ENCODE peak calls at places on chromosome 4, in five cellular contexts. G is uterus, E is AG04449, N is K562, M is tibial artery. I is an unnamed sample.

GRCh38 chr4:109441858-109442480 is 8.4 kb downstream of the SEC24B start:
- DNase-seq in G (no peak), E (no peak), N (no peak), M (no peak), I (no peak)

GRCh38 chr4:36439556-36439955 is 158.1 kb downstream of the DTHD1 start:
- DNase-seq in G (no peak), E (no peak), N (no peak), M (no peak), I (no peak)

GRCh38 chr4:182643801-182644311 is 273.3 kb downstream of the DCTD start:
- DNase-seq in G (no peak), E (peak), N (no peak), M (peak), I (no peak)

GRCh38 chr4:87512400-87512799 is 16.8 kb downstream of the SPARCL1 start:
- DNase-seq in G (no peak), E (no peak), N (no peak), M (no peak), I (no peak)

GRCh38 chr4:139833131-139833930 is 167.7 kb downstream of the MGST2 start:
- DNase-seq in G (no peak), E (no peak), N (no peak), M (no peak), I (peak)

GRCh38 chr4:184450045-184450444 is 24.3 kb downstream of the IRF2 start:
- DNase-seq in G (no peak), E (no peak), N (no peak), M (no peak), I (no peak)

GRCh38 chr4:168731706-168732414 is 235.0 kb downstream of the PALLD start:
- DNase-seq in G (no peak), E (no peak), N (no peak), M (no peak), I (no peak)

GRCh38 chr4:147865926-147866325 is 134.0 kb downstream of the ARHGAP10 start:
- DNase-seq in G (no peak), E (no peak), N (no peak), M (no peak), I (no peak)

GRCh38 chr4:30882443-30882842 is 162.3 kb downstream of the PCDH7 start:
- DNase-seq in G (no peak), E (no peak), N (no peak), M (no peak), I (no peak)

GRCh38 chr4:190019023-190019858 is 7.8 kb downstream of the FRG2 start:
- DNase-seq in G (no peak), E (no peak), N (no peak), M (no peak), I (no peak)

GRCh38 chr4:177511611-177512010 is 69.4 kb upstream of the AGA start:
- DNase-seq in G (no peak), E (no peak), N (no peak), M (no peak), I (no peak)

GRCh38 chr4:39609454-39609911 is 29.2 kb downstream of the SMIM14 start:
- DNase-seq in G (no peak), E (no peak), N (no peak), M (no peak), I (no peak)

GRCh38 chr4:168589154-168589553 is 92.3 kb downstream of the PALLD start:
- DNase-seq in G (no peak), E (no peak), N (no peak), M (no peak), I (no peak)

GRCh38 chr4:79695848-79696247 is 287.8 kb upstream of the GK2 start:
- DNase-seq in G (no peak), E (no peak), N (no peak), M (no peak), I (no peak)

GRCh38 chr4:18198653-18199052 is 177.1 kb upstream of the LCORL start:
- DNase-seq in G (no peak), E (no peak), N (no peak), M (no peak), I (peak)

GRCh38 chr4:127188847-127189246 is 443.9 kb upstream of the INTU start:
- DNase-seq in G (no peak), E (no peak), N (no peak), M (no peak), I (peak)

GRCh38 chr4:38310446-38311043 is 350.3 kb downstream of the PTTG2 start:
- DNase-seq in G (no peak), E (no peak), N (no peak), M (no peak), I (no peak)

GRCh38 chr4:55468724-55469123 is 73.0 kb downstream of the TMEM165 start:
- DNase-seq in G (no peak), E (no peak), N (peak), M (no peak), I (no peak)

GRCh38 chr4:76767983-76768382 is 130.0 kb downstream of the SOWAHB start:
- DNase-seq in G (no peak), E (no peak), N (no peak), M (no peak), I (no peak)

GRCh38 chr4:39637572-39638357 is 900 bp downstream of the SMIM14 start:
- DNase-seq in G (peak), E (no peak), N (peak), M (peak), I (peak)

GRCh38 chr4:147825451-147826287 is 93.8 kb downstream of the ARHGAP10 start:
- DNase-seq in G (no peak), E (no peak), N (peak), M (no peak), I (no peak)

GRCh38 chr4:110865611-110866254 is 242.9 kb upstream of the PITX2 start:
- DNase-seq in G (no peak), E (peak), N (no peak), M (no peak), I (no peak)

GRCh38 chr4:177574446-177574845 is 132.2 kb upstream of the AGA start:
- DNase-seq in G (no peak), E (no peak), N (no peak), M (no peak), I (no peak)

GRCh38 chr4:145619639-145619996 is 433 bp downstream of the MMAA start:
- DNase-seq in G (peak), E (no peak), N (no peak), M (peak), I (no peak)

GRCh38 chr4:182975806-182976205 is 58.6 kb upstream of the DCTD start:
- DNase-seq in G (no peak), E (peak), N (peak), M (no peak), I (no peak)

GRCh38 chr4:24775209-24775608 is 20.2 kb upstream of the SOD3 start:
- DNase-seq in G (no peak), E (no peak), N (no peak), M (no peak), I (no peak)

GRCh38 chr4:159071178-159071968 is 31.5 kb upstream of the RAPGEF2 start:
- DNase-seq in G (no peak), E (no peak), N (no peak), M (no peak), I (no peak)

GRCh38 chr4:175953960-175954521 is 111.6 kb upstream of the WDR17 start:
- DNase-seq in G (no peak), E (no peak), N (no peak), M (no peak), I (no peak)

GRCh38 chr4:6161921-6162464 is 38.4 kb downstream of the JAKMIP1 start:
- DNase-seq in G (no peak), E (no peak), N (no peak), M (no peak), I (no peak)

GRCh38 chr4:146255463-146255862 is 41.1 kb downstream of the REELD1 start:
- DNase-seq in G (no peak), E (no peak), N (no peak), M (no peak), I (no peak)

GRCh38 chr4:76485450-76485849 is 50.4 kb downstream of the SHROOM3 start:
- DNase-seq in G (no peak), E (no peak), N (no peak), M (no peak), I (no peak)

GRCh38 chr4:8365353-8365752 is 75.2 kb downstream of the ACOX3 start:
- DNase-seq in G (no peak), E (no peak), N (no peak), M (no peak), I (no peak)

GRCh38 chr4:164799410-164799809 is 45.5 kb downstream of the SMIM31 start:
- DNase-seq in G (no peak), E (no peak), N (no peak), M (no peak), I (no peak)

GRCh38 chr4:170497105-170497504 is 407.3 kb upstream of the AADAT start:
- DNase-seq in G (no peak), E (no peak), N (no peak), M (no peak), I (peak)
- TF ChIP-seq CTCF in G (no peak), E (no peak), N (no peak), M (no peak), I (no peak)

DNA sequence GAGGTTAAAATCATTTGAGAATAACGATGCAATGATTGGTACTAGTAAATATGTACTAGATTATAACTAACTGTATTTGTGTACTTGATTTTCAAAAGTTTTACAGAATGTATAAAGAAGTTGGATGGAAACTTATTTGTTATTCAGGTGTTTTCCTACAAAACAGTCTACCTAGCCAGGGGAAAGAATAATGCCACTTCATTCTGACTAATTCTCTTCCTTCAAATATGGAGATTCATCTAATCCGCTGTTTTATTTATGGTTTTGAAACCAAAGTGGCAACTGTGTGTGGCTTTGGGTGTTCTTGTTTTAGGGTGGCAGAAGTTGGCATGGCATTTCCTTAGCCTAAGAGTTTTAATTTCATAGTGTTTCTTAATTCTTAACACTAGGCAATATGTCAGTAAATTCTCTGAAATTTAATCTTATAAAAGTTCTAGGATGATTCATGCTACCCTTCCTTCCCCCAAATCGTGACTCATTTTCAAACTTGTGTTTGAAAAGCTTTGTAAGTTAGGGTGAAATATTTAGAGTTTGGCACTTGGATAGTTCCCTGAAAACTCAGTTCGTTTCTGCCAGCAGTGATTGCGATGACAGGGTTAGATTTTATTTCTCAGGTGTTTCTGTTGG is 62.6 kb downstream of the DCLK2 start:
- DNase-seq in G (no peak), E (no peak), N (no peak), M (no peak), I (no peak)
- H3K4me3 ChIP-seq in G (no peak), E (peak), N (no peak), M (no peak), I (no peak)

GRCh38 chr4:119040711-119041185 is 94.9 kb upstream of the MYOZ2 start:
- DNase-seq in G (no peak), E (peak), N (no peak), M (no peak), I (no peak)
- TF ChIP-seq CTCF in G (no peak), E (no peak), N (no peak), M (no peak), I (no peak)

DNA sequence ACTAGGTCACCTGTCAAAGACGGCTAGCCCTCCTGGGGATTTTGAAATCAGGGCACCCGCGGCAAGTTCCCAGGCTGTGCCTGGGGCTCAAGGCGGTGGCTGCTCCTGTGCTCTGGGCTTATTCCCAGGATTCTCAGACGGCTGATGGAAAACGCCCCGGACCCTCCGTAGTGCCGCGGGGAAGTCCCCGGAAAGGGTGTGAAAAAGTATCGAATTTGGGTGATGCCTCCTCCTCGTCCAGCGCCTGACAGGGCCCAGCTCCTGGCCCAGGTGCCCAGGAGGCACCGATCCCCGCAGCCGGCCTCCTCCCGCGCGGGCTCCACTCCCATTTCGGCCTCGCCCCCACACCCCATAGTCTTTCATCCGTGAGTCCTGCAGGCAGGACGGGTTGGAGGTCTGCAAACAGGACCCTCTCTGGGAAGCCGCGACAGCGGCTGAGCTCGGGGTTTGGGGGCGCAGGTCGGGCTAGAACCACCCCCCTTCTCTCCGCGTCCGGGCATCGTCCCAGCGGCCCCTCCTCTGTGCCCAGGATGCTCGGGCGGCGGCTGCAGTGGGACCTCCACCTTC is 1.1 kb upstream of the NSG1 start:
- DNase-seq in G (no peak), E (no peak), N (no peak), M (no peak), I (no peak)
- H3K4me3 ChIP-seq in G (peak), E (no peak), N (no peak), M (no peak), I (peak)

DNA sequence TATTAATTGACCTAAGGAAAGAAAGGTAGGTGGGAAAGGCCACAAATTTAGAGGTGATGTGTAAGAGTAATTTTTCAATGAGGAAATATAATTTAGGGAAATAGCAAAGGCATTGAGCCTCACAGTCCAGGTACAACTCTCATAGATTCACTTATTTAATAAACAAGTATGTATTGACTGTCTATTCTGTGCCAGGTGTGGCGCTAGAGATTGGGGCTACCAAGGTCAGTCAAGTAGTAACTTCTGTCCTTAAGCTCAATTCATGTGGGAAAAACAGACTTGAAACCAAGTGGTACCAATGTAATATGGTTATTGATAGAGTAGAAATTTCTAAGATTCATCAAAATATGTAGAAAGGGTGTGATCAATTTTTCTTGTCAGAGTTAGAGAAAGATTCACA is 257.5 kb downstream of the C4orf33 start:
- DNase-seq in G (no peak), E (no peak), N (no peak), M (no peak), I (no peak)
- TF ChIP-seq CTCF in G (no peak), E (no peak), N (no peak), M (no peak), I (no peak)

DNA sequence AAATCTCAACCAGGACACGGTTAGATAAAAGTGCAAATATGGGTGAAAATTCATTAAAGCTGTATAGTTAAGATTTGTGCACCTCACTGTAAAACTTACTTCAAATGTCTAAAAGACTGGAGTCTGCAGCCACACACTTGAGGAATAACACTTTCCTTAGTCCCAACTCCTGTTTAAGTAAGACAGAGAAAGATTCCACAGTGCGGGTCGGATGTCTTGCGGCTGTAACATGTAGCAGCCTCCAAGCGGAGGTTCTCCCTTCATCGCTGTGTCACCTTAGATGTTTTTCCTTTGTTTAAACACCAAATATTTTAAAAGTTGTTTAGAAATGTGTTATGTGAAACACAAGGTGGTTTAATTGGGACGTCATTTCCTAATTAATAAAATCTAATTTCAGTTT is 905 bp upstream of the MAEA start:
- DNase-seq in G (no peak), E (no peak), N (no peak), M (no peak), I (no peak)
- H3K4me3 ChIP-seq in G (peak), E (peak), N (peak), M (peak), I (peak)

GRCh38 chr4:42404001-42404400 is 6.7 kb downstream of the SHISA3 start:
- DNase-seq in G (no peak), E (no peak), N (no peak), M (no peak), I (no peak)
- TF ChIP-seq CTCF in G (no peak), E (no peak), N (no peak), M (no peak), I (no peak)

I was measured in WERI-Rb-1.